ENCODE peak calls at places on chromosomes 1 and 21, in seven cellular contexts. D is T-helper 17 cell; K is CD4-positive, alpha-beta T cell; Y is stimulated activated naive CD8-positive, alpha-beta T cell treated with anti-CD3 and anti-CD28 coated beads, Interleukin-15, Interleukin-2, amounts not matched to agents 100 U/mL and 50 U/mL, for 24 hours; A is activated CD4-positive, alpha-beta T cell treated with anti-CD3 and anti-CD28 coated beads for 36 hours; G is Panc1; X is activated T-helper 17 cell treated with anti-CD3 and anti-CD28 coated beads, Interleukin-2, amount 50 U/mL, for 72 hours. V is an unnamed sample.

GRCh38 chr1:99682291-99682751 is 36.4 kb downstream of the PALMD start:
- ATAC-seq in Y (no peak), A (no peak), G (no peak), X (no peak), D (no peak), K (no peak), V (no peak)

GRCh38 chr1:36425791-36426190 is 24.5 kb downstream of the OSCP1 start:
- ATAC-seq in Y (no peak), G (no peak), D (no peak), A (peak), X (peak), K (no peak), V (no peak)

GRCh38 chr1:32767641-32768040 is 49.5 kb downstream of the YARS1 start:
- ATAC-seq in D (no peak), G (no peak), Y (no peak), A (no peak), K (no peak), X (no peak), V (peak)

GRCh38 chr1:2311184-2312032 is 79.9 kb downstream of the MORN1 start:
- ATAC-seq in G (peak), D (peak), X (peak), K (peak), Y (peak), A (peak), V (peak)

GRCh38 chr1:47898156-47898825 is 98.9 kb downstream of the TRABD2B start:
- ATAC-seq in G (no peak), X (no peak), D (no peak), Y (no peak), K (no peak), A (no peak), V (no peak)

GRCh38 chr1:50774759-50775351 is 185.2 kb downstream of the FAF1 start:
- ATAC-seq in D (no peak), Y (no peak), G (peak), A (no peak), X (no peak), K (no peak), V (no peak)

GRCh38 chr1:87612966-87613365 is 284.3 kb downstream of the LMO4 start:
- ATAC-seq in Y (no peak), X (no peak), K (no peak), G (no peak), A (no peak), D (no peak), V (no peak)

GRCh38 chr1:210582186-210582981 is 253.7 kb downstream of the HHAT start:
- ATAC-seq in A (peak), X (no peak), Y (no peak), D (no peak), K (peak), G (no peak), V (no peak)

GRCh38 chr1:90851711-90852050 is 134.6 kb upstream of the BARHL2 start:
- ATAC-seq in D (no peak), Y (no peak), G (no peak), K (no peak), A (no peak), X (no peak), V (no peak)

GRCh38 chr1:92016720-92017316 is 13.0 kb upstream of the EPHX4 start:
- ATAC-seq in X (peak), D (peak), G (no peak), K (no peak), A (no peak), Y (no peak), V (no peak)

GRCh38 chr1:16046865-16047264 is 3.3 kb downstream of the CLCNKB start:
- ATAC-seq in D (no peak), K (no peak), A (no peak), G (peak), Y (no peak), X (no peak), V (no peak)

GRCh38 chr1:12159826-12160225 is 7.0 kb upstream of the TNFRSF1B start:
- ATAC-seq in D (peak), G (no peak), Y (no peak), X (no peak), K (peak), A (no peak), V (no peak)

GRCh38 chr1:214377886-214378285 is 96.9 kb downstream of the SMYD2 start:
- ATAC-seq in A (no peak), G (peak), X (no peak), D (no peak), K (no peak), Y (no peak), V (no peak)

GRCh38 chr1:8910914-8911313 is 32.4 kb upstream of the ENO1 start:
- ATAC-seq in K (no peak), D (no peak), X (peak), G (no peak), A (peak), Y (peak), V (no peak)

GRCh38 chr1:180926164-180926981 is 13.7 kb downstream of the KIAA1614 start:
- ATAC-seq in X (no peak), D (no peak), K (no peak), Y (no peak), G (peak), A (peak), V (peak)

GRCh38 chr21:38511198-38511597 is 12.9 kb upstream of the ERG start:
- ATAC-seq in A (no peak), D (no peak), Y (no peak), K (no peak), G (no peak), X (no peak), V (no peak)

GRCh38 chr1:38571726-38572125 is 287.8 kb downstream of the RRAGC start:
- ATAC-seq in D (no peak), K (no peak), X (no peak), Y (no peak), G (no peak), A (no peak), V (peak)

GRCh38 chr1:5001466-5001865 is 347.1 kb downstream of the AJAP1 start:
- ATAC-seq in X (no peak), D (no peak), A (no peak), G (no peak), K (no peak), Y (no peak), V (no peak)

GRCh38 chr1:168945870-168946269 is 160.6 kb upstream of the ATP1B1 start:
- ATAC-seq in K (no peak), G (no peak), A (no peak), D (no peak), X (no peak), Y (no peak), V (peak)

GRCh38 chr1:177223359-177223758 is 52.6 kb downstream of the BRINP2 start:
- ATAC-seq in K (no peak), A (no peak), Y (no peak), X (no peak), D (no peak), G (no peak), V (no peak)

GRCh38 chr1:205121660-205122488 is at the start of gene RBBP5:
- ATAC-seq in D (peak), X (peak), A (peak), G (peak), K (peak), Y (peak), V (peak)

GRCh38 chr1:39727221-39727931 is 11.3 kb upstream of the PPIE start:
- ATAC-seq in D (no peak), Y (no peak), X (peak), G (no peak), K (no peak), A (peak), V (no peak)

GRCh38 chr1:8226747-8227146 is 91.2 kb upstream of the SLC45A1 start:
- ATAC-seq in G (no peak), Y (peak), K (no peak), D (no peak), X (no peak), A (peak), V (no peak)

GRCh38 chr1:218473527-218473926 is 128.4 kb downstream of the TGFB2 start:
- ATAC-seq in A (peak), K (no peak), G (no peak), Y (peak), X (peak), D (peak), V (no peak)

GRCh38 chr1:103424645-103425044 is 100.9 kb upstream of the RNPC3 start:
- ATAC-seq in A (no peak), G (no peak), K (no peak), D (no peak), X (no peak), Y (no peak), V (no peak)

GRCh38 chr1:9715536-9716226 is 64.2 kb downstream of the PIK3CD start:
- ATAC-seq in Y (no peak), K (peak), D (peak), G (no peak), X (no peak), A (no peak), V (no peak)

GRCh38 chr21:37532868-37533780 is 166.6 kb downstream of the DYRK1A start:
- ATAC-seq in D (no peak), A (peak), K (no peak), X (peak), G (peak), Y (peak), V (no peak)

GRCh38 chr1:111851552-111851951 is 95.9 kb downstream of the DDX20 start:
- ATAC-seq in Y (no peak), K (no peak), X (no peak), D (no peak), G (no peak), A (no peak), V (no peak)